ENCODE peak calls at places on chromosomes 13 and 19, in six cellular contexts. C is uterus, H is AG09309, T is kidney epithelial cell, V is endodermal cell, A is Peyer's patch. U is an unnamed sample.

GRCh38 chr13:108113407-108113806 is 101.9 kb downstream of the LIG4 start:
- DNase-seq in T (no peak), C (no peak), V (no peak), A (no peak), H (no peak), U (no peak)

GRCh38 chr19:19185853-19186728 is 5.9 kb downstream of the BORCS8 start:
- DNase-seq in T (no peak), V (peak; percentile 96), H (no peak), C (no peak), A (no peak), U (no peak)

GRCh38 chr13:51583469-51583874 is 790 bp upstream of the WDFY2 start:
- DNase-seq in T (no peak), C (no peak), V (no peak), H (no peak), A (no peak), U (no peak)

GRCh38 chr19:10503002-10503789 is at the start of gene KEAP1:
- DNase-seq in A (peak; percentile 36), V (peak; percentile 79), T (no peak), C (no peak), H (no peak), U (no peak)

GRCh38 chr19:18223860-18224524 is 2.2 kb downstream of the PDE4C start:
- DNase-seq in C (peak; percentile 37), V (peak; percentile 96), H (no peak), A (peak; percentile 17), T (no peak), U (peak; percentile 74)

GRCh38 chr19:3455960-3456601 is 24.2 kb downstream of the SMIM24 start:
- DNase-seq in H (no peak), T (no peak), V (no peak), A (no peak), C (no peak), U (no peak)

GRCh38 chr13:90683711-90684131 is 663.8 kb upstream of the MIR17HG start:
- DNase-seq in V (no peak), A (no peak), C (no peak), T (no peak), H (no peak), U (no peak)

GRCh38 chr13:99307247-99307646 is at the start of gene GPR183:
- DNase-seq in V (no peak), T (no peak), C (no peak), A (peak; percentile 42), H (no peak), U (no peak)

GRCh38 chr19:39474139-39474620 is 6.5 kb upstream of the TIMM50 start:
- DNase-seq in T (no peak), A (peak; percentile 65), V (peak; percentile 96), C (peak; percentile 49), H (no peak), U (peak; percentile 43)

DNA sequence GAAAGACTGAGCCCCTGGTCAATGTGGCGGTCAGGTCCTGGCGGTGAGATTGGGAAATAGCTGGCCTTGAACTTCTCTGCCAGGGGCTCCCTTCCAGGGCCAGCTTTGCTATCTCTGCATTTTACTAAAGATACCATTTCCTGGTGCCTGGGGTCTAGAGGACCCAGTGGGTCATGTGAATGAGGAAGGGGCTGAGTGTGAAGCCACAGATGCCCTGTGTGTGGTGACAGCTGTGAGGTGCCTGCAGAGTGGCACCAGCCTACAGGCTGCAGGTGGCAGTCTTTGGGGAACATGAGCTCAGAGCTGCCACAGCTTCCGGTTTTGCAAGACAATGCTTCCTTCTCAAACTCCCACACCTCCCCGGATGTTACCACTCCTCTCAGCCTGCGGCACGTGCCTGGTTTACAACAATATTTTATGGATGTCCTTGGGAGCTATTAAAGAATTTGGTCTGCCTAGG is 5.2 kb upstream of the MLNR start:
- DNase-seq in H (no peak), A (peak; percentile 37), T (peak; percentile 2), C (no peak), V (peak; percentile 78), U (peak; percentile 27)
- TF ChIP-seq CTCF in H (peak; percentile 7), A (no peak), T (no peak), C (no peak), V (peak; percentile 51), U (peak; percentile 28)

GRCh38 chr19:27889156-27889555 is 1323.8 kb downstream of the UQCRFS1 start:
- DNase-seq in H (no peak), C (no peak), V (no peak), A (no peak), T (no peak), U (no peak)
- H3K4me3 ChIP-seq in H (no peak overlapping the region), C (no peak overlapping the region), V (no peak overlapping the region), A (no peak overlapping the region), T (no peak overlapping the region), U (no peak overlapping the region)

GRCh38 chr13:22275393-22275792 is 604.5 kb downstream of the FGF9 start:
- DNase-seq in H (no peak), V (no peak), A (no peak), C (no peak), T (no peak), U (no peak)

DNA sequence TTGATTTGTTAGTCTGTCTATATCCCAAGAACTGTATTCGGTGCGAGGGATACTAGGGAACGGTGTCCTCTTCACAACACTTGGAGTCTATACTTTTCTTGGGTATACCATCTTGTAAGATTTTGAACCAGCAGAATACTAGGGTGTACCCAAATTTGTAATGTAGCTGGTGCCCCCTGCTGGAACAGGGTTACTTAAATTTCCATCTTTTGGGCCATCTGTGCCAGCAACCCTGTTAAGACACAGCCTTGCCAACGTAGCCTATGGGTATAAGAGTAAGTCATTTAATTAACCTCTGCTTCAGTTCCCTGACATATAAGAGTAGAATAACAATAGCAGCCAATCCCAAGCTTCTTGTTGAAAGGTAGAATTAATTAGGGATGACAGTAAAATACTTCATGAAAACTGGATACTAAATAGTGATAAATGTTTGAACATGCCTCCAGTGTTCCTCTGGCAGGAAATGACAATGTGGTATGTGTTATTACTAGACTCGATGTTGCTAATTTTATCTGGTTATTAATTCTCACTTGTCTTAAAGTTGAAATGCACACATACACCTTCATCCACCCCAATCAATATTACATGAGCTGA is 607.6 kb downstream of the FGF9 start:
- DNase-seq in H (no peak), A (peak; percentile 37), V (peak; percentile 86), T (no peak), C (peak; percentile 28), U (peak; percentile 32)
- TF ChIP-seq CTCF in H (no peak), A (peak; percentile 59), V (peak; percentile 76), T (peak; percentile 23), C (peak; percentile 15), U (peak; percentile 65)

GRCh38 chr19:53332484-53332883 is 1.1 kb upstream of the ZNF845 start:
- DNase-seq in T (no peak), C (no peak), V (no peak), A (no peak), H (no peak), U (no peak)
- H3K4me3 ChIP-seq in T (no peak overlapping the region), C (peak overlapping the region; percentile 77), V (no peak overlapping the region), A (peak overlapping the region; percentile 58), H (peak overlapping the region; percentile 80), U (no peak overlapping the region)

DNA sequence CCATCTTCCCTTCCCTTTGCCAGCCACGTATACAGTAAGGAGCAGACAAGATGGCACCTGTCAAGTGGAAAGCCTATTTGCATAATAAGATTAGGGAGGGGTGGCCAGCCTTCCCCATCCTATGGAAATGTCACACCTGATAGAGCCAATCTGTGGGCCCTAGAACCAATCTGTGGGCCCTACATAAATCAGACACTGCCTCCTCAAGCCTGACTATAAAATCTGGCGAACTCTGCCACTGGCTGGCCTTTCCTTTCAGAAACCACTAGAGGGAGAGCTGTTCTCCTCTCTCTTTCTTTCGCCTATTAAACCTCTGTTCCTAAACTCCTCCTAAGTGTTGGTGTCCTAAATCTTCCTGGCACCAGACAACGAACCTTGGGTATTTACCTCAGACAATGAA is 231.5 kb upstream of the KLHL1 start:
- DNase-seq in C (no peak), V (peak; percentile 81), H (no peak), A (no peak), T (no peak), U (no peak)
- TF ChIP-seq CTCF in C (no peak), V (peak; percentile 88), H (no peak), A (peak; percentile 64), T (peak; percentile 63), U (peak; percentile 41)

DNA sequence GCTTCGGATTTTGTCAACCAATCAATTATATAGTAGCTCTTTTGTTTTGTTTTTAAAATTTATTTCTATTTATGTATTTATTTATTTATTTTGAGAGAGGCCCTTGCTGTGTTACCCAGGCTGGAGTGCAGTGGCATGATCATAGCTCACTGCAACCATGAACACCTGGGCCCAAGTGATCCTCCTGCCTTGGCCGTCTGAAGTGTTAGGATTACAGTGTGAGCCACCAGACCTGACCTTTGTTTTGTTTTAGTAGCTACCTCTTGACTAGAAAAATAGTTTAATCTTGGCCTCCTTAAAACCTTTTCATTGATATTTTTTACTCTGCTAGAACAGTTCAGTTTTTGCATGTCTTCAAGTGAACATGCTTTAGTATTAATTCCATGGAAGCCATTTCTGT is 15.1 kb downstream of the GARRE1 start:
- DNase-seq in T (no peak), H (no peak), C (no peak), V (no peak), A (no peak), U (peak; percentile 26)
- H3K4me3 ChIP-seq in T (no peak overlapping the region), H (no peak overlapping the region), C (no peak overlapping the region), V (no peak overlapping the region), A (no peak overlapping the region), U (no peak overlapping the region)

DNA sequence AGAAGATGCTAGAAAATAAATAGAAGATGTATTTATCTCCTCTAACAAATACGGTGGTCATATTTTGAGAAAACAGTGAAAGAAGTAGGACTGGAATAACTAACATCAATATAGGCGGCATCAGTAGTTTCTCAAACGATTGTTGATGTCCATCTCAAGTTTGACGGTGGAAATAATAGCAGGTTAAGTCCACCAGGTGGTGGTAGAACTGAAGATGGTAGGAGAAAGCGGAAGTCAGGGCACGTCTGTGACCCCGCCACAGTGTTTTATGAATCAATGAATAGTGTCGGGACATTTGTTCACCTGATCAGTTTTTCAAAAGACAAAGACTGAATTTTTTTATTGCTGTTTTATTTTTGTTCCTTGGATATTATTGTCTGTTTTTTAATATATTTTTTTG is 706.4 kb upstream of the SLC10A2 start:
- DNase-seq in A (no peak), V (peak; percentile 51), H (no peak), C (no peak), T (no peak), U (no peak)
- TF ChIP-seq CTCF in A (no peak), V (peak; percentile 77), H (no peak), C (no peak), T (peak; percentile 12), U (peak; percentile 4)

DNA sequence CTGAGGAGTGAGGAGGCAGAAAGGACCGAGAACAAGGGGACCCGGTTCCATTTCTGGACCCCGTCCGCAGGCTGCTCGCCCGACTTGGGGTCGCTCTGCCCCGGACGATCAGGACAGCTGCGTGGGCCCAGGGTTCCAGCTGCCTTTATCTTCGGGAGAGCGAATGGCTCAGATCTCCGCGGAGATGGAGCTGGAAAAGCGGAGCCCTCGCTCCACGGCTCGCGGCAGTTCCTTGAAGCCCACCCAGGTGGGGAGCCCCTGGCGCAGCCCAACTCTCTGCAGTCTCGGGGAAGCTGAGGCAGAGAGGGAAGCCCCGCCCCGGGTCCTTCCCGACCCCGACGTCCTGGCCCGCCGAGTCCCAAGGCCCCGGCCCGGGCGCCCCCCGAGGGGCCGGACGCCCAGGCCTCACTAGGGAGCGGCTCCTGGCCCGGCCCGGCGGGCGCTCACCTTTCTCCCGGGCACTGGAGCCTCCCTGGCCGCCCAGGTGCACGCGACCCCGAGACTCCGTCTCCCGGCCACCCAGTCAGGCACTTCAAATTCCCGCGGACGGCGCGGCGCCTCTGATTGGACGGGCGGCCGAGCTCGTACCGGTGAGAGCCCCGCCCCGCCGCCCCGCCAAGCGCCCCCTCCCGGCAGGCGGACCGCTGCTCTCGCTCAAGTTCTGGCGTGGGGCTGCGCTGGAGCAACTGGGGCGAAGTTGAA is 485.7 kb downstream of the UQCRFS1 start:
- DNase-seq in H (no peak), V (peak; percentile 87), T (no peak), A (no peak), C (no peak), U (peak; percentile 68)
- H3K4me3 ChIP-seq in H (no peak overlapping the region), V (peak overlapping the region; percentile 84), T (peak overlapping the region; percentile 37), A (no peak overlapping the region), C (no peak overlapping the region), U (no peak overlapping the region)

U was measured in GM06990.